ENCODE peak calls at places on chromosomes 3 and 15, in seven cellular contexts. A is HEK293T, O is NCI-H345, T is cardiac muscle cell, Q is neural progenitor cell, S is tibial nerve, U is choroid plexus epithelial cell. D is an unnamed sample.

GRCh38 chr3:119330181-119330580 is 36.0 kb downstream of the ARHGAP31 start:
- DNase-seq in O (no peak), S (no peak), Q (no peak), A (no peak), U (no peak), T (no peak), D (no peak)

GRCh38 chr15:68315495-68316007 is 38.0 kb downstream of the FEM1B start:
- DNase-seq in O (peak; percentile 57), U (peak; percentile 68), A (no peak), S (no peak), Q (peak; percentile 62), T (no peak), D (peak; percentile 63)

GRCh38 chr15:98728811-98729160 is 80.4 kb downstream of the IGF1R start:
- DNase-seq in S (no peak), O (no peak), U (no peak), T (no peak), Q (no peak), A (no peak), D (no peak)

GRCh38 chr3:128942161-128942952 is 51.5 kb downstream of the CFAP92 start:
- DNase-seq in T (no peak), S (no peak), A (no peak), Q (no peak), U (no peak), O (no peak), D (no peak)

GRCh38 chr15:93044301-93045190 is 44.5 kb downstream of the RGMA start:
- DNase-seq in S (no peak), T (no peak), U (no peak), O (no peak), Q (no peak), A (no peak), D (no peak)

GRCh38 chr3:46372492-46373359 is 2.0 kb downstream of the CCR5 start:
- DNase-seq in O (no peak), S (no peak), T (peak; percentile 30), Q (peak; percentile 30), U (peak; percentile 72), A (peak; percentile 32), D (peak; percentile 18)

GRCh38 chr3:171028025-171028778 is 1.7 kb upstream of the SLC2A2 start:
- DNase-seq in A (no peak), O (peak; percentile 1), Q (peak; percentile 56), S (no peak), T (peak; percentile 65), U (peak; percentile 92), D (peak; percentile 7)

GRCh38 chr3:171556133-171556532 is 95.9 kb upstream of the TNIK start:
- DNase-seq in T (peak; percentile 28), A (no peak), O (no peak), U (no peak), Q (no peak), S (no peak), D (peak; percentile 14)

GRCh38 chr15:90489514-90489913 is 40.2 kb upstream of the CRTC3 start:
- DNase-seq in T (no peak), S (no peak), A (no peak), Q (no peak), O (no peak), U (no peak), D (no peak)

GRCh38 chr3:113552851-113553250 is 20.5 kb downstream of the SIDT1 start:
- DNase-seq in O (no peak), U (no peak), Q (no peak), A (no peak), T (no peak), S (no peak), D (peak; percentile 38)

GRCh38 chr15:57867970-57868791 is 161.7 kb downstream of the POLR2M start:
- DNase-seq in O (no peak), U (no peak), A (no peak), T (no peak), S (no peak), Q (no peak), D (no peak)

GRCh38 chr3:47664519-47664918 is 85.9 kb upstream of the CSPG5 start:
- DNase-seq in U (peak; percentile 16), T (peak; percentile 2), S (no peak), A (peak; percentile 25), O (no peak), Q (peak; percentile 28), D (peak; percentile 28)

GRCh38 chr3:43019168-43019765 is 40.2 kb downstream of the GASK1A start:
- DNase-seq in O (no peak), S (no peak), A (no peak), T (no peak), Q (no peak), U (no peak), D (no peak)

GRCh38 chr15:64105113-64105704 is 9.4 kb downstream of the SNX1 start:
- DNase-seq in S (no peak), Q (no peak), U (peak; percentile 82), O (no peak), A (no peak), T (no peak), D (no peak)

GRCh38 chr15:60477991-60478632 is 830 bp downstream of the ICE2 start:
- DNase-seq in A (peak; percentile 4), S (no peak), Q (peak; percentile 9), T (peak; percentile 47), O (peak; percentile 6), U (peak; percentile 44), D (peak; percentile 47)

GRCh38 chr3:50585919-50586762 is 16.8 kb downstream of the HEMK1 start:
- DNase-seq in S (no peak), U (no peak), O (no peak), Q (no peak), T (no peak), A (no peak), D (no peak)

GRCh38 chr3:27557411-27557810 is 73.2 kb upstream of the SLC4A7 start:
- DNase-seq in S (no peak), Q (no peak), T (no peak), U (no peak), A (no peak), O (no peak), D (no peak)

GRCh38 chr3:153087595-153088566 is 74.1 kb upstream of the RAP2B start:
- DNase-seq in A (no peak), T (no peak), O (no peak), Q (no peak), U (peak; percentile 81), S (no peak), D (no peak)

GRCh38 chr15:89462198-89462912 is 34.0 kb downstream of the RHCG start:
- DNase-seq in T (no peak), S (no peak), U (peak; percentile 23), Q (no peak), O (no peak), A (no peak), D (peak; percentile 47)

GRCh38 chr15:39535466-39535865 is 45.4 kb upstream of the THBS1 start:
- DNase-seq in O (no peak), S (no peak), U (no peak), A (no peak), T (no peak), Q (no peak), D (no peak)

GRCh38 chr3:32865364-32865763 is 47.6 kb downstream of the TRIM71 start:
- DNase-seq in S (no peak), Q (no peak), U (peak; percentile 5), T (no peak), A (no peak), O (no peak), D (no peak)

GRCh38 chr3:197367081-197367780 is 68.8 kb upstream of the DLG1 start:
- DNase-seq in O (peak; percentile 98), A (no peak), U (peak; percentile 64), S (no peak), T (no peak), Q (peak; percentile 49), D (peak; percentile 4)

GRCh38 chr15:62887113-62887570 is 155.4 kb upstream of the TPM1 start:
- DNase-seq in Q (no peak), A (no peak), S (no peak), O (no peak), U (peak; percentile 31), T (no peak), D (no peak)

D was measured in G401.